ENCODE peak calls at places on chromosomes 4 and X, in five cellular contexts. X is body of pancreas, A is sigmoid colon, F is A549, E is heart left ventricle. M is an unnamed sample.
A peak's percentile ranks its signal among the peaks of the same experiment; 100 is the strongest.

GRCh38 chr4:1460967-1461868 is 55.0 kb upstream of the NKX1-1 start:
- DNase-seq in X (no peak), A (no peak), F (no peak), E (no peak), M (peak; percentile 38)

GRCh38 chrX:43969504-43970501 is 3.4 kb downstream of the NDP start:
- DNase-seq in X (no peak), A (no peak), F (no peak), E (no peak), M (no peak)

GRCh38 chr4:184287697-184288255 is 70.1 kb upstream of the ENPP6 start:
- DNase-seq in X (peak; percentile 29), A (no peak), F (no peak), E (no peak), M (peak; percentile 74)

GRCh38 chr4:39745920-39746319 is 48.0 kb downstream of the UBE2K start:
- DNase-seq in X (no peak), A (no peak), F (no peak), E (no peak), M (no peak)

GRCh38 chrX:77740376-77740905 is 45.6 kb downstream of the ATRX start:
- DNase-seq in X (no peak), A (no peak), F (no peak), E (no peak), M (no peak)

GRCh38 chrX:44871114-44871645 is 1.8 kb upstream of the KDM6A start:
- DNase-seq in X (peak; percentile 29), A (no peak), F (no peak), E (peak; percentile 34), M (no peak)

GRCh38 chr4:150782311-150782710 is 200.4 kb downstream of the MAB21L2 start:
- DNase-seq in X (peak; percentile 21), A (no peak), F (no peak), E (no peak), M (no peak)

GRCh38 chrX:12794654-12795053 is 3.4 kb downstream of the PRPS2 start:
- DNase-seq in X (no peak), A (no peak), F (no peak), E (no peak), M (no peak)

GRCh38 chr4:185232370-185232769 is 23.0 kb downstream of the SNX25 start:
- DNase-seq in X (no peak), A (no peak), F (no peak), E (no peak), M (no peak)

GRCh38 chr4:13700196-13701140 is 72.9 kb upstream of the BOD1L1 start:
- DNase-seq in X (no peak), A (no peak), F (no peak), E (no peak), M (no peak)

GRCh38 chr4:159227984-159228383 is 125.1 kb downstream of the RAPGEF2 start:
- DNase-seq in X (peak; percentile 78), A (peak; percentile 81), F (no peak), E (peak; percentile 85), M (no peak)

GRCh38 chr4:116959045-116959444 is 126.3 kb downstream of the TRAM1L1 start:
- DNase-seq in X (no peak), A (no peak), F (no peak), E (no peak), M (no peak)

GRCh38 chr4:165779950-165780670 is 92.9 kb upstream of the TLL1 start:
- DNase-seq in X (no peak), A (no peak), F (no peak), E (no peak), M (no peak)

GRCh38 chr4:119300072-119300387 is 21.9 kb downstream of the FABP2 start:
- DNase-seq in X (peak; percentile 50), A (peak; percentile 78), F (peak; percentile 10), E (peak; percentile 55), M (peak; percentile 53)

GRCh38 chr4:74738756-74739155 is 55.6 kb downstream of the BTC start:
- DNase-seq in X (no peak), A (no peak), F (no peak), E (no peak), M (no peak)

GRCh38 chr4:46886711-46887110 is 22.3 kb downstream of the COX7B2 start:
- DNase-seq in X (no peak), A (no peak), F (no peak), E (no peak), M (no peak)

GRCh38 chr4:151325320-151326246 is at the start of gene SH3D19:
- DNase-seq in X (peak; percentile 74), A (peak; percentile 89), F (peak; percentile 61), E (peak; percentile 79), M (peak; percentile 69)

GRCh38 chr4:168551945-168552695 is 55.3 kb downstream of the PALLD start:
- DNase-seq in X (no peak), A (no peak), F (no peak), E (no peak), M (no peak)

GRCh38 chr4:40395908-40396806 is 61.0 kb downstream of the CHRNA9 start:
- DNase-seq in X (peak; percentile 98), A (peak; percentile 72), F (no peak), E (peak; percentile 61), M (peak; percentile 81)

GRCh38 chrX:15761564-15762191 is 23.6 kb downstream of the CA5B start:
- DNase-seq in X (no peak), A (no peak), F (peak; percentile 42), E (no peak), M (no peak)

DNA sequence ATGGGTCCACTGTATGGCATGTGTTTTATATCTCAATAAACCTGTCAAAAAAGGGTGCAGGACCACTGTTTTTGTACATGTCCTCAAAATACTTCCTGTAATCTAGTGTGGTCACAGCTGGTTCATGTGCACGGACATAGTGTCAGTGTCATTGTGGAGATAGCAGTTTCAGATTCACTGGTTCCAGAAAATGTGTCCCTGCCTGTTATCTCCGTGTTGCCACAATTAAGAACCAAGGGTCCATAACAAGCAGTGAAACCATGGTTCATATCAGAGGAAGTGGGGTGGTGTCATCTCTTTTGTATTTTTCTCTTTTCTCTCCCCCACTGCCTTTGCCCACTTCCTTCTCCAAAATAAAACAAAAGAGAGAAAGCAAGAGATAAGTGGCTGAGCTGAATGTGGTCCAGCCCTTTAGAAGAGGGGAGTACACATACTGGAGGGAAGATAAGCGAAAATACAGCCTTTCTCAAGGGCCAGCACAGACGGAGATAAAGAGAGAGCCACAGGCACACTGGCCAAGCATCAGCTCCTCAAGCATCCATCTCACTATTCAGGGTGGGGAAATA is 51.2 kb downstream of the TBL1X start:
- DNase-seq in X (no peak), A (no peak), F (no peak), E (no peak), M (no peak)
- TF ChIP-seq POLR2A in X (no peak), A (no peak), F (no peak), E (no peak), M (no peak)

GRCh38 chrX:48897157-48897620 is 379 bp downstream of the TIMM17B start:
- DNase-seq in X (peak; percentile 83), A (peak; percentile 92), F (peak; percentile 63), E (peak; percentile 83), M (peak; percentile 80)

GRCh38 chrX:48899078-48899410 is 1.3 kb downstream of the PQBP1 start:
- DNase-seq in X (no peak), A (no peak), F (no peak), E (no peak), M (no peak)

GRCh38 chrX:48896611-48897011 is 957 bp downstream of the TIMM17B start:
- DNase-seq in X (no peak), A (no peak), F (no peak), E (no peak), M (no peak)

GRCh38 chrX:48894891-48895290 is 2.7 kb downstream of the TIMM17B start:
- DNase-seq in X (no peak), A (no peak), F (no peak), E (no peak), M (no peak)

DNA sequence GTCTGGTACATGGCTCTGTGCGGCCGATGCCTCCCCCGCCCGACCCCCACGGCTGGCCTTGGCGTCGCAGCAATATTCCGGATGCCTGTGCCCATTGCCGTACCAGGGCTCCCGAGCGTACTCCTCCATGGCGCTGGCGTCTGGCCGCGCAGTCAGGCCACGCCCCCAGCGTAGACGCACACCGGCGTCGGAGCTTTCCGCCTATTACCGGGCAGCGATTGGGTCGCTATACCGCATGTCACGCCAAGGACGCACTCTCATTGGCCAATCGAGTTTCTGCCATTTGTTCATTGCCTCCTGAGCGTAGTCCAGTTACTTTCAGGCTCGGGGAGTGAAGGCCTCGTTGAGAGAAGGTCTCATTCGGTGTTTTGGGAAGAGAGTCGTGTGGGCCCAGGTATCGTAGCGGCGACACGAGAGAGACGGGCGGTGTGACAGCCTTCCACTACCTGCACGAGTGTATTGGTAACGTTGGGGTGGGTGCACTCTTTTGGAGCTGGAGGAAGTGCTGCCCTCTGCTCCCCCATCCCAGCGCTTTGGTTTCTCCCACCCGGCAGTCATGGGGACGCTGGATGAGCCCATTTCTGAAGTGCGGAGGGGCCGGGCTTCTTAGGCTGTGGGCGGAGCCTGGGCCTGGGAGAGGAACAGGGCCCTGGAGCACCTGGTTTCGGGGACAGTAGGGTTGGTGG is at the start of the genes PQBP1 and TIMM17B:
- DNase-seq in X (peak; percentile 92), A (peak; percentile 96), F (peak; percentile 89), E (peak; percentile 94), M (peak; percentile 90)
- TF ChIP-seq POLR2A in X (peak; percentile 87), A (peak; percentile 59), F (peak; percentile 80), E (no peak), M (peak; percentile 62)

DNA sequence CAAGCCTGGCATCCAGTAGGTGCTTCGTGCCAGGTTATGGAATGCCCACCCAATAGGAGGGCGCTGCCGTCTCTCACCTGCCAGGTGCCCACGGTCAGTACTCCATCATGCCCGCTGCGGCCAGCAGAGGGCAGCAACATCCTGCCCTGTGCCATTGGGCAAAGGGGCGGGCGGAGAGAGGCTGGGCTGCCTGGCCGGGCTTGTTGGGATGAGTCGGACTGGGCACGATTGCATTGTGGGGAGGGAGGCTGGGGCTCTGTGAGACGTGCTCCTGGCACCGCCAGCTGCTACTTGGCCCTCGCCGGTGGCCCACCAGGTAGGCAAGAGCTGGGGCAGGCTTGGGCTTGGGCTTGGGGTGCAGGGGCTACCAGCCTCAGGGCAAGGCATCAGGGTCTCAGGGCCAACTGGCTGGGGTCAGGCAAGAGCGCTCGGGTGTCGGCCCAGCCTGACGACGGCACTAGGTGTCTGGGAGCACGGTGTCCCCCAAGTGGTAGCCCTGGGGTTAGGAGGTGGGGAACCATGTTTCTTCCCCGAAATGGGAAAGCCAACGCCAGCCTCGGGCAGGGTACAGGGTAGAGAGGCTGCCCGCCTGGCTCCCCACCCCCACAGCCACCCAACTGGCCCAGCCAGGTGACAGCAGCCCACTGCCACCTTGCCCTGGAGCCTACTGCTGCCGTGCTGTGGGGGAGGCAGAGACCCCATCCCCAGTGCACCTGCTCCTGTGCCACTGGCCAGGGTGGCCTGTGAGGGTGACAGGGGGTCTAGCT is at the start of gene PLXNB3:
- DNase-seq in X (peak; percentile 85), A (peak; percentile 92), F (peak; percentile 77), E (peak; percentile 75), M (peak; percentile 87)
- TF ChIP-seq POLR2A in X (no peak), A (no peak), F (peak; percentile 14), E (no peak), M (no peak)

DNA sequence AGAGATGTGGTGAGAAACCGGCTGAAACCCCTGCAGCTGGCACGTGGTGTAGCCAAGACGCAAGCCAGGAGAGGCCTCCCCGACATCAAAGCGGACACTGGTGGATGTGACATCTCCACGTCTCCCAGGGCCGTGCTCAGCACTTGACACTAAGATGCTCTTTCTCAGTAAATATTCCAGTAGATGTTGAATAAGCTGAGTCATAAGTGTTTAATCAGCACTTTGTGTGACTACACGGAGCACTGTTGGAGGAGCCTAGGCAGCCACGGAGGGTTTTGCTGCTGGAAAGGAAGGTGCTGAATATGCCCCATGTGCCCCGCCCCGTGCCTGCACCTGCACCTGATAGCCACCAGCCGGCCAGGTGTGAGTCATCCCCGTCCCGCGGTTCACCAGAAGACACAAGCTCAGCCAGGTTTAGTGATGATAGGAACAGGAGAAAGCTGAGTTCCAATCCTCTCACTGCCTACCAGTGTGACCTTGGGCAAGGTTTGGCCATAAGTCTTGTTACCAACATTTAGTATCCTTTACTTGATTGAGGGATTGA is 29.0 kb upstream of the C4orf50 start:
- DNase-seq in X (no peak), A (no peak), F (no peak), E (no peak), M (no peak)
- TF ChIP-seq POLR2A in X (no peak), A (no peak), F (no peak), E (no peak), M (no peak)